ENCODE peak calls at places on chromosomes 4 and X, in four cellular contexts. M, Y, X and Q are unnamed samples.

GRCh38 chr4:5420266-5420665 is 288.1 kb downstream of the EVC2 start:
- DNase-seq in X (no peak), M (no peak), Y (no peak), Q (no peak)

GRCh38 chr4:111991797-111992196 is 153.5 kb upstream of the FAM241A start:
- DNase-seq in M (no peak), Y (no peak), X (no peak), Q (no peak)

GRCh38 chrX:154352012-154352401 is 22.4 kb downstream of the FLNA start:
- DNase-seq in X (no peak), M (no peak), Y (no peak), Q (no peak)

GRCh38 chr4:27084685-27085356 is 224.2 kb downstream of the STIM2 start:
- DNase-seq in X (peak), M (no peak), Y (peak), Q (no peak)

GRCh38 chr4:78622253-78622979 is 70.8 kb downstream of the ANXA3 start:
- DNase-seq in Y (no peak), M (no peak), X (no peak), Q (no peak)

GRCh38 chrX:3451566-3451965 is 105.1 kb upstream of the MXRA5 start:
- DNase-seq in Y (no peak), M (no peak), X (peak), Q (no peak)

GRCh38 chr4:151087467-151087866 is 12.0 kb upstream of the RPS3A start:
- DNase-seq in X (no peak), M (no peak), Y (no peak), Q (no peak)

GRCh38 chrX:66012094-66012534 is 27.8 kb downstream of the VSIG4 start:
- DNase-seq in Y (no peak), X (no peak), M (no peak), Q (no peak)

GRCh38 chr4:174018236-174018635 is 265.2 kb downstream of the FBXO8 start:
- DNase-seq in M (no peak), X (no peak), Y (no peak), Q (no peak)

GRCh38 chrX:86263526-86263925 is 115.3 kb downstream of the DACH2 start:
- DNase-seq in Y (no peak), X (no peak), M (no peak), Q (no peak)

GRCh38 chrX:72367524-72367923 is 61.8 kb upstream of the CITED1 start:
- DNase-seq in M (peak), X (no peak), Y (no peak), Q (no peak)

GRCh38 chr4:55635760-55636621 is at the start of gene NMU:
- DNase-seq in Y (peak), X (peak), M (peak), Q (no peak)